ENCODE peak calls at places on chromosomes 12 and 14, in nine cellular contexts. One of them, this sample, is unnamed.

GRCh38 chr12:68932701-68933563 is at the start of gene CPM:
- DNase-seq in effector memory CD4-positive, alpha-beta T cell: peak
- DNase-seq in left lobe of liver: peak
- DNase-seq in non-pigmented ciliary epithelial cell: no peak
- DNase-seq in psoas muscle: peak
- DNase-seq in naive B cell: peak
- DNase-seq in activated CD4-positive, alpha-beta T cell treated with anti-CD3 and anti-CD28 coated beads for 1 hour: peak
- DNase-seq in foreskin fibroblast: peak
- DNase-seq in WTC11: peak
- DNase-seq in this sample: no peak

GRCh38 chr12:81181701-81182100 is 103.8 kb downstream of the ACSS3 start:
- DNase-seq in effector memory CD4-positive, alpha-beta T cell: no peak
- DNase-seq in left lobe of liver: no peak
- DNase-seq in non-pigmented ciliary epithelial cell: no peak
- DNase-seq in psoas muscle: no peak
- DNase-seq in naive B cell: no peak
- DNase-seq in activated CD4-positive, alpha-beta T cell treated with anti-CD3 and anti-CD28 coated beads for 1 hour: no peak
- DNase-seq in foreskin fibroblast: no peak
- DNase-seq in WTC11: no peak
- DNase-seq in this sample: no peak

GRCh38 chr14:103522649-103523582 is at the start of gene CKB:
- DNase-seq in effector memory CD4-positive, alpha-beta T cell: no peak
- DNase-seq in left lobe of liver: peak
- DNase-seq in non-pigmented ciliary epithelial cell: no peak
- DNase-seq in psoas muscle: peak
- DNase-seq in naive B cell: no peak
- DNase-seq in activated CD4-positive, alpha-beta T cell treated with anti-CD3 and anti-CD28 coated beads for 1 hour: no peak
- DNase-seq in foreskin fibroblast: peak
- DNase-seq in WTC11: peak
- DNase-seq in this sample: no peak

GRCh38 chr12:109053382-109054123 is 1.2 kb downstream of the USP30 start:
- DNase-seq in effector memory CD4-positive, alpha-beta T cell: no peak
- DNase-seq in left lobe of liver: peak
- DNase-seq in non-pigmented ciliary epithelial cell: no peak
- DNase-seq in psoas muscle: no peak
- DNase-seq in naive B cell: peak
- DNase-seq in activated CD4-positive, alpha-beta T cell treated with anti-CD3 and anti-CD28 coated beads for 1 hour: peak
- DNase-seq in foreskin fibroblast: peak
- DNase-seq in WTC11: no peak
- DNase-seq in this sample: no peak

GRCh38 chr12:62861157-62861535 is 73.8 kb downstream of the PPM1H start:
- DNase-seq in effector memory CD4-positive, alpha-beta T cell: no peak
- DNase-seq in left lobe of liver: no peak
- DNase-seq in non-pigmented ciliary epithelial cell: no peak
- DNase-seq in psoas muscle: no peak
- DNase-seq in naive B cell: no peak
- DNase-seq in activated CD4-positive, alpha-beta T cell treated with anti-CD3 and anti-CD28 coated beads for 1 hour: no peak
- DNase-seq in foreskin fibroblast: no peak
- DNase-seq in WTC11: no peak
- DNase-seq in this sample: no peak

GRCh38 chr14:97218713-97219355 is 421.7 kb downstream of the VRK1 start:
- DNase-seq in effector memory CD4-positive, alpha-beta T cell: no peak
- DNase-seq in left lobe of liver: no peak
- DNase-seq in non-pigmented ciliary epithelial cell: no peak
- DNase-seq in psoas muscle: no peak
- DNase-seq in naive B cell: no peak
- DNase-seq in activated CD4-positive, alpha-beta T cell treated with anti-CD3 and anti-CD28 coated beads for 1 hour: peak
- DNase-seq in foreskin fibroblast: peak
- DNase-seq in WTC11: peak
- DNase-seq in this sample: no peak

GRCh38 chr14:73372529-73372928 is 85.8 kb downstream of the NUMB start:
- DNase-seq in effector memory CD4-positive, alpha-beta T cell: no peak
- DNase-seq in left lobe of liver: no peak
- DNase-seq in non-pigmented ciliary epithelial cell: no peak
- DNase-seq in psoas muscle: no peak
- DNase-seq in naive B cell: no peak
- DNase-seq in activated CD4-positive, alpha-beta T cell treated with anti-CD3 and anti-CD28 coated beads for 1 hour: no peak
- DNase-seq in foreskin fibroblast: no peak
- DNase-seq in WTC11: no peak
- DNase-seq in this sample: no peak

GRCh38 chr12:31005944-31006361 is 67.7 kb upstream of the DDX11 start:
- DNase-seq in effector memory CD4-positive, alpha-beta T cell: no peak
- DNase-seq in left lobe of liver: no peak
- DNase-seq in non-pigmented ciliary epithelial cell: no peak
- DNase-seq in psoas muscle: no peak
- DNase-seq in naive B cell: no peak
- DNase-seq in activated CD4-positive, alpha-beta T cell treated with anti-CD3 and anti-CD28 coated beads for 1 hour: no peak
- DNase-seq in foreskin fibroblast: peak
- DNase-seq in WTC11: peak
- DNase-seq in this sample: no peak

GRCh38 chr12:80837342-80837978 is 100.3 kb downstream of the LIN7A start:
- DNase-seq in effector memory CD4-positive, alpha-beta T cell: no peak
- DNase-seq in left lobe of liver: no peak
- DNase-seq in non-pigmented ciliary epithelial cell: peak
- DNase-seq in psoas muscle: no peak
- DNase-seq in naive B cell: no peak
- DNase-seq in activated CD4-positive, alpha-beta T cell treated with anti-CD3 and anti-CD28 coated beads for 1 hour: no peak
- DNase-seq in foreskin fibroblast: peak
- DNase-seq in WTC11: peak
- DNase-seq in this sample: no peak

GRCh38 chr12:89384050-89384749 is 31.9 kb upstream of the DUSP6 start:
- DNase-seq in effector memory CD4-positive, alpha-beta T cell: no peak
- DNase-seq in left lobe of liver: peak
- DNase-seq in non-pigmented ciliary epithelial cell: peak
- DNase-seq in psoas muscle: no peak
- DNase-seq in naive B cell: no peak
- DNase-seq in activated CD4-positive, alpha-beta T cell treated with anti-CD3 and anti-CD28 coated beads for 1 hour: no peak
- DNase-seq in foreskin fibroblast: peak
- DNase-seq in WTC11: peak
- DNase-seq in this sample: peak

GRCh38 chr14:99772371-99773283 is 20.6 kb upstream of the EML1 start:
- DNase-seq in effector memory CD4-positive, alpha-beta T cell: no peak
- DNase-seq in left lobe of liver: peak
- DNase-seq in non-pigmented ciliary epithelial cell: no peak
- DNase-seq in psoas muscle: no peak
- DNase-seq in naive B cell: no peak
- DNase-seq in activated CD4-positive, alpha-beta T cell treated with anti-CD3 and anti-CD28 coated beads for 1 hour: no peak
- DNase-seq in foreskin fibroblast: peak
- DNase-seq in WTC11: no peak
- DNase-seq in this sample: no peak

GRCh38 chr14:93304771-93305170 is 28.1 kb downstream of the BTBD7 start:
- DNase-seq in effector memory CD4-positive, alpha-beta T cell: no peak
- DNase-seq in left lobe of liver: no peak
- DNase-seq in non-pigmented ciliary epithelial cell: no peak
- DNase-seq in psoas muscle: no peak
- DNase-seq in naive B cell: no peak
- DNase-seq in activated CD4-positive, alpha-beta T cell treated with anti-CD3 and anti-CD28 coated beads for 1 hour: no peak
- DNase-seq in foreskin fibroblast: peak
- DNase-seq in WTC11: no peak
- DNase-seq in this sample: no peak

GRCh38 chr14:99518441-99519346 is 37.5 kb downstream of the CCNK start:
- DNase-seq in effector memory CD4-positive, alpha-beta T cell: peak
- DNase-seq in left lobe of liver: peak
- DNase-seq in non-pigmented ciliary epithelial cell: no peak
- DNase-seq in psoas muscle: peak
- DNase-seq in naive B cell: peak
- DNase-seq in activated CD4-positive, alpha-beta T cell treated with anti-CD3 and anti-CD28 coated beads for 1 hour: peak
- DNase-seq in foreskin fibroblast: peak
- DNase-seq in WTC11: peak
- DNase-seq in this sample: no peak

GRCh38 chr14:95262511-95262891 is 57.2 kb downstream of the CLMN start:
- DNase-seq in effector memory CD4-positive, alpha-beta T cell: no peak
- DNase-seq in left lobe of liver: no peak
- DNase-seq in non-pigmented ciliary epithelial cell: no peak
- DNase-seq in psoas muscle: no peak
- DNase-seq in naive B cell: no peak
- DNase-seq in activated CD4-positive, alpha-beta T cell treated with anti-CD3 and anti-CD28 coated beads for 1 hour: no peak
- DNase-seq in foreskin fibroblast: no peak
- DNase-seq in WTC11: no peak
- DNase-seq in this sample: no peak

GRCh38 chr14:100138082-100138787 is 21.2 kb downstream of the DEGS2 start:
- DNase-seq in effector memory CD4-positive, alpha-beta T cell: no peak
- DNase-seq in left lobe of liver: no peak
- DNase-seq in non-pigmented ciliary epithelial cell: no peak
- DNase-seq in psoas muscle: no peak
- DNase-seq in naive B cell: no peak
- DNase-seq in activated CD4-positive, alpha-beta T cell treated with anti-CD3 and anti-CD28 coated beads for 1 hour: no peak
- DNase-seq in foreskin fibroblast: no peak
- DNase-seq in WTC11: no peak
- DNase-seq in this sample: no peak

GRCh38 chr14:104591031-104591430 is 11.5 kb downstream of the C14orf180 start:
- DNase-seq in effector memory CD4-positive, alpha-beta T cell: no peak
- DNase-seq in left lobe of liver: no peak
- DNase-seq in non-pigmented ciliary epithelial cell: no peak
- DNase-seq in psoas muscle: peak
- DNase-seq in naive B cell: no peak
- DNase-seq in activated CD4-positive, alpha-beta T cell treated with anti-CD3 and anti-CD28 coated beads for 1 hour: no peak
- DNase-seq in foreskin fibroblast: no peak
- DNase-seq in WTC11: no peak
- DNase-seq in this sample: no peak

This sample was measured in GF-D8.